ENCODE peak calls at places on chromosomes 2 and 18, in ten cellular contexts. Y is foreskin fibroblast, O is AG09319, W is colonic mucosa, Q is AG09309, H is fibroblast of lung, S is Calu3, M is left ventricle myocardium inferior, G is endothelial cell of umbilical vein, J is hepatocyte. C is an unnamed sample.

GRCh38 chr2:50181212-50181611 is 850.7 kb downstream of the NRXN1 start:
- DNase-seq in Y (no peak), O (no peak), W (no peak), Q (no peak), H (no peak), S (no peak), M (no peak), G (no peak), J (peak; percentile 10), C (no peak)

GRCh38 chr18:46531472-46531871 is 125.5 kb downstream of the LOXHD1 start:
- DNase-seq in Y (no peak), O (no peak), W (no peak), Q (no peak), H (no peak), S (no peak), M (no peak), G (no peak), J (no peak), C (no peak)

GRCh38 chr18:32258558-32259204 is 68.8 kb downstream of the MEP1B start:
- DNase-seq in Y (no peak), O (no peak), W (no peak), Q (no peak), H (no peak), S (no peak), M (no peak), G (no peak), J (no peak), C (no peak)

GRCh38 chr2:113886479-113887383 is 3.2 kb upstream of the ACTR3 start:
- DNase-seq in Y (peak; percentile 95), O (no peak), W (peak; percentile 55), Q (peak; percentile 67), H (peak; percentile 94), S (peak; percentile 35), M (peak; percentile 24), G (no peak), J (no peak), C (peak; percentile 84)

GRCh38 chr2:64525323-64525625 is 1.1 kb downstream of the AFTPH start:
- DNase-seq in Y (no peak), O (no peak), W (peak; percentile 44), Q (no peak), H (peak; percentile 37), S (no peak), M (no peak), G (peak; percentile 63), J (peak; percentile 58), C (peak; percentile 51)

GRCh38 chr2:125615438-125615837 is 1040.5 kb upstream of the GYPC start:
- DNase-seq in Y (no peak), O (no peak), W (no peak), Q (no peak), H (no peak), S (no peak), M (no peak), G (no peak), J (no peak), C (no peak)

GRCh38 chr2:24491626-24492282 is 700 bp downstream of the NCOA1 start:
- DNase-seq in Y (no peak), O (no peak), W (peak; percentile 55), Q (no peak), H (peak; percentile 32), S (peak; percentile 39), M (peak; percentile 61), G (peak; percentile 62), J (peak; percentile 77), C (peak; percentile 66)

GRCh38 chr2:210964141-210964764 is 407.9 kb downstream of the CPS1 start:
- DNase-seq in Y (no peak), O (no peak), W (no peak), Q (no peak), H (no peak), S (no peak), M (no peak), G (no peak), J (no peak), C (no peak)

DNA sequence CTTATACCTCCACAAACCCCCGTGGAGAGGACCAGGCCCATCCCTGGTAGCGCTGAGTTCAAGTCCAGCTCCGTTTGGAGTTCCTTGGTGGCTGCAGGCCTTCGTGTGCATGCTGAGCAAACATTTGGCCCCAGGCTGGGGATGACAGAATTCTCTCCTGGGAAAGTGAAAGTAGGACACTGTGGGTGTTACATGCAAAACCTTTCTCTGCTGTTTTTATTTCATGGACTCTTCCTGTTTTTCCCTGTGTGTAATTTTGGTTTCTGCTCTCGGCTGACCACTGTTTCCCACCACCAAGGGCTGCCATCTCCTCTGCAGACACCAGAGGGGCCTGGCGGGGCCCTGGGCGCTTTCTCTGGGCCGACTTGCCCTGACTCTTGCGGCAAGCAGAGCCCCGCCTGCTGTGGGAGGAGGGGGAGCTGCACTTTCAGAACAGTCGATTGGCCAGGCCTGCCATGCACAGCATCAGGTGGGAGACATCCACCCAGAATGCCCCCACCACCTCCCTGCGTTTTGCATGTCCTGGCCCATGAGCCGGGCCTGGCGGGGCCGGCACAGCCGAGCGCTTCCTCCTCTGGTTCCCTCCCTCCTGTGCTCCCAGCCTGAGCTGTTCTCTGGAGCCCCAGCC is 102.4 kb downstream of the CABLES1 start:
- DNase-seq in Y (no peak), O (no peak), W (peak; percentile 41), Q (no peak), H (peak; percentile 73), S (no peak), M (peak; percentile 43), G (peak; percentile 84), J (no peak), C (peak; percentile 77)
- TF ChIP-seq CTCF in Y (peak; percentile 22), O (peak; percentile 42), W (no peak), Q (peak; percentile 55), H (peak; percentile 27), S (no peak), M (peak; percentile 45), G (peak; percentile 66), J (no peak), C (peak; percentile 39)

DNA sequence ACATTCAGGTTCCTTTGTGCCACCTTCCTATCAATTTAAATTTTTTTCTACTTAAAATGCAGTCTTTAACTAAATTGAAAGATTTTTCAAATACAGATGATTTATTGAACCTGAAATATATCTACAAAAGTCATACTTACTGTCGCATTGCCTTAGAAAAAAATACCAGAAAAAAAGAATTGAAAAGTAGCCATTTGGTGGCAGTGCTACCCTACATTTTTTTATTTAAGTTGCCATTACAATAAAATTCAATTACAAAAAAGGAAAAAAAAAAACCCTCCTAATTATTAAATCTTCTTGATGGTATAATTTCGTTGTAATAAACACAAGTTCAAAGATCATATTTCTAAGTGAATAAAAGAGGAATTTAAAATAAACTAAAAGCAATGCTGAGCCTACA is 43.4 kb downstream of the DSC3 start:
- DNase-seq in Y (no peak), O (no peak), W (no peak), Q (no peak), H (no peak), S (no peak), M (no peak), G (no peak), J (no peak), C (no peak)
- TF ChIP-seq CTCF in Y (no peak), O (no peak), W (no peak), Q (no peak), H (no peak), S (no peak), M (peak; percentile 24), G (no peak), J (peak; percentile 34), C (peak; percentile 20)

GRCh38 chr2:162072976-162073775 is 839 bp downstream of the DPP4 start:
- DNase-seq in Y (no peak), O (no peak), W (peak; percentile 50), Q (no peak), H (no peak), S (peak; percentile 13), M (peak; percentile 20), G (peak; percentile 36), J (no peak), C (peak; percentile 20)

GRCh38 chr2:162075689-162076132 is 1.7 kb upstream of the DPP4 start:
- DNase-seq in Y (peak; percentile 70), O (no peak), W (no peak), Q (no peak), H (peak; percentile 49), S (no peak), M (no peak), G (no peak), J (no peak), C (no peak)

GRCh38 chr2:162074937-162075688 is 1.1 kb upstream of the DPP4 start:
- DNase-seq in Y (peak; percentile 66), O (no peak), W (no peak), Q (no peak), H (peak; percentile 66), S (no peak), M (no peak), G (no peak), J (no peak), C (no peak)

GRCh38 chr2:162074579-162074922 is 536 bp upstream of the DPP4 start:
- DNase-seq in Y (no peak), O (no peak), W (no peak), Q (no peak), H (no peak), S (no peak), M (no peak), G (no peak), J (no peak), C (no peak)

DNA sequence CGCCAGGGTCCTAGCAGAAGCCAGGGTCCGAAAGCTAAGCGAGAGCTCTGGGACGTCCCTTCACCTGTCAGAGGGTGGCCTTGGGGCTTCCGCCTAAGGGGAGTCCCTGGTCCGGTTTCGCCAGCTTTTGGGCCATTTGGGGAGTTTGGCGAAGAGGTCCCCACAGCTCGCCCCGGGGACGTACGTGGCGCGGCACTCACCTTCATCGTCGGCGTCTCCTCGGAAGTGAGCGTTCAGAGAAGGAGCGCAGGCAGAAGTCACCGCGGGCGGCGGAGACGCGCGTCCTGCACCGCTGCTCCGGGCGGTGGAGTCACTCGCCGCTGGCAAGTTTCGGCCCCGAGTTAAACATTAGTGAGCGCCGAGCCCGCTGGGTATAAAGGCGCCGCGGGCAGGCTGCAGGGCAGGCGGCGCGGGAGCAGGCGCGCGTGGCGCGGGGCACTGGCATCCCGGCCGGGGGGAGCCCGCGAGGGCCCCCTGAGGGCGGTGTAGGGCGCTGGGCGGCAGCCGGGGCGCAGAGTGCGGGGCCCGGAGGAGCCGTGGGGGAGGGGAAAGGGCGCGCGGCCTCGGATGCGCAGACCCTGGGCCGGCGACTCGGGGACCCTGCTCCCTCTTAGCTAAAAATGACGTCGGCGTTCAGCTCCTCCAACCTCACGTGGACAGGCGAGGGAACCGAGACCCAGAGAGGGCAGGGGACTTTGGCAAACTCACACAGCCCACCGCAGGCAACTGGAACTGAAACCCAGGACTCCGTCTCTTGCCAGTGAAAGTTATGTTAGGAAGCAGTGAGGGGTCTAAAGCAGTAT is at the start of gene DPP4:
- DNase-seq in Y (no peak), O (no peak), W (peak; percentile 76), Q (no peak), H (peak; percentile 40), S (peak; percentile 71), M (peak; percentile 34), G (peak; percentile 26), J (peak; percentile 87), C (peak; percentile 82)
- TF ChIP-seq CTCF in Y (no peak), O (no peak), W (no peak), Q (no peak), H (no peak), S (no peak), M (peak; percentile 16), G (no peak), J (no peak), C (peak; percentile 7)

DNA sequence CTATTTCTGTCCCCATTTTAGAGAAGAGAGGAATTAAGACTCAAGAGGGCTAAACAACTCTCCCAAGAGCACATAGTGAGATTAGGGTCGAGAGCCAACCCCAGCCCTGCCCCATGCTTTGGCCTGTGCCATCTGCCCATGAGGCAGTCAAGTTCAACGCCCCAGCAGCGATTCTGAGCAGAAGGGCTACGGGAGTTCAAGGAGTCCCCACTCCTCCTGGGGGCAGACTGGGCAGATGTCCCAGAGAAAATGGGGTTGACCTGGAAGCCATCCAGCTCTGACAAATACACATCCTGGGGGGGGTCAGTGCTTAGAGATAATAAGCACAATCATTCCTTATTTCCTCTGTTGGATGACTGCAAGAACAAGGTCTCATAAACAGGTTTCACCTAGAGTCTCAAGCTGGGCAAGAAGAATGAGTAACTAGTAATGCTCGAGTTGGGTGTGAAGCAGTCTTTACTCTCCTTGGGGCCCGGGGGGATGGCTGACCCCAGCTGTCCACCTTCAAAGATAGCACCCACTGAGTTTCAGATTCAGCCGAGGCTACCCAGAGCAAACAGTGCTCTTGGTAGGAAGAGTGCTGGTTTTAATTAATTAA is 716.4 kb downstream of the RNF144A start:
- DNase-seq in Y (no peak), O (no peak), W (no peak), Q (no peak), H (no peak), S (peak; percentile 16), M (no peak), G (no peak), J (peak; percentile 8), C (no peak)
- TF ChIP-seq CTCF in Y (no peak), O (no peak), W (no peak), Q (no peak), H (no peak), S (no peak), M (no peak), G (no peak), J (no peak), C (no peak)